ENCODE peak calls at places on chromosomes 3 and 15, in eight cellular contexts. R is BJ, Z is astrocyte of the spinal cord, I is cardiac muscle cell, E is tibial artery, H is foreskin fibroblast, X is fibroblast of lung, G is lower leg skin. Y is an unnamed sample.

GRCh38 chr15:58487041-58487723 is 55.4 kb downstream of the LIPC start:
- DNase-seq in E (no peak), G (no peak), Z (no peak), I (no peak), X (no peak), R (no peak), H (peak; percentile 39), Y (no peak)

GRCh38 chr3:160756907-160757623 is 1.0 kb downstream of the PPM1L start:
- DNase-seq in I (no peak), G (peak; percentile 19), E (peak; percentile 69), H (peak; percentile 3), Z (no peak), X (no peak), R (no peak), Y (peak; percentile 40)

GRCh38 chr3:122907471-122907870 is 112.6 kb downstream of the SLC49A4 start:
- DNase-seq in X (no peak), H (no peak), I (no peak), Z (no peak), E (no peak), R (no peak), G (no peak), Y (no peak)

GRCh38 chr15:93382196-93382820 is 293.3 kb upstream of the RGMA start:
- DNase-seq in Z (no peak), I (no peak), R (no peak), E (no peak), X (no peak), G (no peak), H (no peak), Y (no peak)

GRCh38 chr15:94229591-94230365 is 1.6 kb upstream of the MCTP2 start:
- DNase-seq in I (no peak), H (no peak), Z (no peak), X (no peak), E (no peak), R (no peak), G (no peak), Y (no peak)

GRCh38 chr3:122975924-122976293 is 51.7 kb downstream of the SEMA5B start:
- DNase-seq in E (no peak), Z (no peak), R (no peak), I (no peak), G (no peak), X (no peak), H (no peak), Y (no peak)

GRCh38 chr3:128872282-128872681 is 7.1 kb upstream of the ACAD9 start:
- DNase-seq in E (no peak), H (no peak), G (no peak), R (no peak), I (no peak), X (no peak), Z (no peak), Y (no peak)

GRCh38 chr3:2948882-2949281 is 161.3 kb downstream of the IL5RA start:
- DNase-seq in Z (no peak), G (no peak), X (no peak), H (no peak), R (no peak), E (no peak), I (no peak), Y (no peak)

GRCh38 chr15:90154861-90155626 is 46.1 kb upstream of the SEMA4B start:
- DNase-seq in H (peak; percentile 85), Z (peak; percentile 29), G (no peak), E (no peak), X (peak; percentile 89), R (peak; percentile 79), I (peak; percentile 79), Y (no peak)

GRCh38 chr3:17514597-17514996 is 227.8 kb downstream of the TBC1D5 start:
- DNase-seq in I (no peak), R (no peak), H (no peak), G (no peak), Z (no peak), X (no peak), E (no peak), Y (no peak)

GRCh38 chr3:42872718-42873117 is 3.0 kb downstream of the CYP8B1 start:
- DNase-seq in R (no peak), X (no peak), E (no peak), Z (no peak), G (no peak), I (peak; percentile 27), H (no peak), Y (no peak)

GRCh38 chr3:128498901-128499530 is 6.0 kb upstream of the GATA2 start:
- DNase-seq in G (no peak), H (no peak), E (peak; percentile 31), R (no peak), Z (no peak), X (no peak), I (no peak), Y (no peak)

GRCh38 chr3:48423883-48424695 is 5.8 kb downstream of the PLXNB1 start:
- DNase-seq in X (no peak), G (no peak), E (no peak), R (no peak), H (no peak), Z (no peak), I (no peak), Y (peak; percentile 64)

GRCh38 chr3:58217209-58217811 is 6.5 kb upstream of the DNASE1L3 start:
- DNase-seq in R (no peak), X (peak; percentile 67), Z (peak; percentile 86), I (peak; percentile 71), G (peak; percentile 73), E (peak; percentile 85), H (peak; percentile 82), Y (peak; percentile 77)

GRCh38 chr3:172514678-172515077 is 8.6 kb downstream of the TNFSF10 start:
- DNase-seq in Z (no peak), R (no peak), X (no peak), G (no peak), H (no peak), I (no peak), E (no peak), Y (no peak)

GRCh38 chr3:172511783-172512357 is 11.4 kb downstream of the TNFSF10 start:
- DNase-seq in Z (no peak), I (no peak), X (no peak), G (no peak), H (no peak), E (no peak), R (no peak), Y (no peak)

GRCh38 chr3:172513488-172513887 is 9.7 kb downstream of the TNFSF10 start:
- DNase-seq in G (no peak), X (no peak), H (no peak), I (peak; percentile 69), E (no peak), Z (no peak), R (no peak), Y (no peak)

GRCh38 chr3:172515130-172515918 is 7.9 kb downstream of the TNFSF10 start:
- DNase-seq in I (peak; percentile 37), X (peak; percentile 17), H (no peak), Z (peak; percentile 34), G (no peak), R (no peak), E (no peak), Y (no peak)

DNA sequence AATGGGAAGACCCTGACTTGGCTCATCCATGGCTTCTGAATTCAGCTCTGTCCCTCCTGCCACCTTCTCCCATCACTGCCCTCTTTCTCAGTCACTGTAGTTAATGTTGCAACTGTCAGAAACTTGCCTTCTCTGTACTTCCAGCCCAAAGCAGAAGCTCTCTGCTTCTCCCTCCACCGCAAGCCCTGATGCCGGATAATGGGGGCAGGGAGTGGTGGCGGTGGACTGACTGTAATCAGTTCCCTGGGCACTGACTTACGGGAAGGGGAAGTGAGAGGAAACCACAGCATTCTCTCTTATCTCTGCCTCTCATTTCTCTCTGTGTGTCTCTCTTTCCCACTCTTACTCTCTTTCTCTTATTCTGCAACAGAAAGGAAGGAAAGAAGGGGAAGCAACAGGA is 10.9 kb downstream of the TNFSF10 start:
- DNase-seq in G (peak; percentile 59), X (no peak), E (peak; percentile 78), R (no peak), Z (peak; percentile 27), H (no peak), I (peak; percentile 93), Y (peak; percentile 85)
- H3K4me3 ChIP-seq in G (no peak overlapping the region), X (no peak overlapping the region), E (no peak overlapping the region), R (no peak overlapping the region), Z (no peak overlapping the region), H (no peak overlapping the region), I (no peak overlapping the region), Y (no peak overlapping the region)

DNA sequence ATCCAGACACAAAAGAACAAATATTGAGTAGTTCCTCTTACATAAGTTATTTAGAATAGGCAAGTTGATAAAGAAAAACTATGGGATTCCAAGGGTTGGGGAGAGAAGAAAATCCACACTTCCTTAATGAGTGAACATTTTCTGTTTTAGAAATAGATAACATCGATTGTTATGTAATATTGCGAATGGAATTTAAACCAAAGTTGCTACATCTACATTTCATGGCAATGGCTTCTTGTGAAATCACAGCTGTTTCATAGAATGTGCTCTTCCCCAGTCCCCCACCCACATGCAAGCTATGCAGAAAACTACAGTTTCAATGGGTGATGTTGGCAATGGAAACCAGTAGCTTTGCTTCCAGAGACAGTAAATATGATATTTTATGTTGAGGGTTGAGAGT is 1639.5 kb downstream of the SI start:
- DNase-seq in Z (no peak), H (no peak), X (no peak), E (no peak), G (no peak), I (no peak), R (no peak), Y (no peak)
- H3K4me3 ChIP-seq in Z (no peak overlapping the region), H (no peak overlapping the region), X (no peak overlapping the region), E (no peak overlapping the region), G (no peak overlapping the region), I (no peak overlapping the region), R (no peak overlapping the region), Y (no peak overlapping the region)

DNA sequence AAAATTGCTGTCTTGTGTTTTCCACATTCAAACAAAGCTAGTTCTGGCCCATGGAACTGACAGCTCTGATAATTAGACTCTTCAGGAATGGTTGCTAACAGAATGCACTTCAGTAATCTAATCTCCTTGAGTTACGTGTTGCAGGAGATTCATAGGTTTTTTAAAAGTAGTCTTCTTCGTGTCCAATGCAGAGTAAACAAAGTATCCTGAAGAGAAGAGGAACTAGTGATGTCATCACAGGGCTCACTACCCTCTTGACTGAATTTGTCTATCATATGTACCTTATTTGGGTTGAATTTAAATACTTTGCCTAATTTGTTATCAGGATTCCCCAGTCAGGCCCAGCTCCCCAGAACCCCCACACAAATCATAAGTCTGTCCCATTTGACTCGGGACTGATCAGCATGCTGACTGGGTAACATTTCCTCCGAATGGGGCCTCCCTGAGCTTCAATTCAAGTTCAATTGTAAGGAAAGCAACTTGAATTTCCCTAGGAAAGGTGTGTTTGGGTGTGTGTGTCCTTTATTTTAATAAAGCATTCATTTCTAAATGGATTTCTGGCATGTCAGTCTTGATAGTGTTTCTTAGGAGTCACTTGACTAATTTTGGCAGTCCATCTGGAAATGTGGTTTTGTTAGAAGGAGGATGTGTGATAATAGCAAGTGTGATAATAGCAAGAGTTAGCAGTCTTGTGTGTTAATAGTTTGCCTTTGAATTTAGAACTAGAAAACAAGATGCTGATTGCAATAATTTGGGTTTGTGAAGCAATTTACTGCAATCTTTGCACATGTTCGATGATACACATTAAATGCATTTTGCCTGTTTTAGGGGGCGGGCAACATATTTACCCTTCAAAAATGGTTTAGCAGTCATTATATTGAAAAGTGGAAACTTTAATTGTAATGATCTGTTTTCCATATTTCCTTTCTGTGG is 21.9 kb downstream of the OXNAD1 start:
- DNase-seq in H (no peak), Z (no peak), R (no peak), G (no peak), E (no peak), I (peak; percentile 66), X (no peak), Y (no peak)
- H3K4me3 ChIP-seq in H (no peak overlapping the region), Z (no peak overlapping the region), R (no peak overlapping the region), G (no peak overlapping the region), E (no peak overlapping the region), I (no peak overlapping the region), X (no peak overlapping the region), Y (peak overlapping the region; percentile 50)

GRCh38 chr15:71526061-71526460 is 284.3 kb upstream of the NR2E3 start:
- DNase-seq in X (no peak), G (no peak), I (peak; percentile 15), H (no peak), Z (peak; percentile 61), R (peak; percentile 11), E (no peak), Y (no peak)
- H3K4me3 ChIP-seq in X (no peak overlapping the region), G (no peak overlapping the region), I (no peak overlapping the region), H (no peak overlapping the region), Z (no peak overlapping the region), R (no peak overlapping the region), E (no peak overlapping the region), Y (no peak overlapping the region)

Y was measured in heart left ventricle.